ENCODE peak calls at places on chromosomes 5 and 9, in seven cellular contexts. One of them, this sample, is unnamed.

GRCh38 chr5:15664961-15665360 is 165.0 kb downstream of the FBXL7 start:
- DNase-seq in AG04449: no peak
- DNase-seq in neural progenitor cell: no peak
- DNase-seq in fibroblast of lung: peak
- DNase-seq in cardiac muscle cell: no peak
- DNase-seq in PC-9: no peak
- DNase-seq in adrenal gland: no peak
- DNase-seq in this sample: no peak

GRCh38 chr5:53766683-53767082 is 206.2 kb downstream of the NDUFS4 start:
- DNase-seq in AG04449: no peak
- DNase-seq in neural progenitor cell: no peak
- DNase-seq in fibroblast of lung: no peak
- DNase-seq in cardiac muscle cell: no peak
- DNase-seq in PC-9: no peak
- DNase-seq in adrenal gland: no peak
- DNase-seq in this sample: no peak

GRCh38 chr5:149356391-149356790 is 1.5 kb upstream of the PCYOX1L start:
- DNase-seq in AG04449: no peak
- DNase-seq in neural progenitor cell: no peak
- DNase-seq in fibroblast of lung: no peak
- DNase-seq in cardiac muscle cell: no peak
- DNase-seq in PC-9: no peak
- DNase-seq in adrenal gland: no peak
- DNase-seq in this sample: no peak

GRCh38 chr5:122312670-122312988 is 592 bp downstream of the SNCAIP start:
- DNase-seq in AG04449: no peak
- DNase-seq in neural progenitor cell: peak
- DNase-seq in fibroblast of lung: peak
- DNase-seq in cardiac muscle cell: peak
- DNase-seq in PC-9: no peak
- DNase-seq in adrenal gland: peak
- DNase-seq in this sample: no peak

GRCh38 chr5:123500476-123500875 is 11.5 kb upstream of the CSNK1G3 start:
- DNase-seq in AG04449: no peak
- DNase-seq in neural progenitor cell: no peak
- DNase-seq in fibroblast of lung: no peak
- DNase-seq in cardiac muscle cell: no peak
- DNase-seq in PC-9: no peak
- DNase-seq in adrenal gland: no peak
- DNase-seq in this sample: no peak

GRCh38 chr9:125218621-125219020 is 18.3 kb downstream of the RABEPK start:
- DNase-seq in AG04449: no peak
- DNase-seq in neural progenitor cell: no peak
- DNase-seq in fibroblast of lung: no peak
- DNase-seq in cardiac muscle cell: no peak
- DNase-seq in PC-9: no peak
- DNase-seq in adrenal gland: no peak
- DNase-seq in this sample: no peak

GRCh38 chr9:87610200-87611155 is 112.8 kb downstream of the DAPK1 start:
- DNase-seq in AG04449: no peak
- DNase-seq in neural progenitor cell: no peak
- DNase-seq in fibroblast of lung: peak
- DNase-seq in cardiac muscle cell: no peak
- DNase-seq in PC-9: no peak
- DNase-seq in adrenal gland: no peak
- DNase-seq in this sample: no peak

GRCh38 chr9:111065414-111065813 is 27.1 kb upstream of the LPAR1 start:
- DNase-seq in AG04449: no peak
- DNase-seq in neural progenitor cell: no peak
- DNase-seq in fibroblast of lung: no peak
- DNase-seq in cardiac muscle cell: no peak
- DNase-seq in PC-9: no peak
- DNase-seq in adrenal gland: no peak
- DNase-seq in this sample: no peak

GRCh38 chr5:178388381-178389030 is 155.9 kb upstream of the PHYKPL start:
- DNase-seq in AG04449: no peak
- DNase-seq in neural progenitor cell: no peak
- DNase-seq in fibroblast of lung: peak
- DNase-seq in cardiac muscle cell: no peak
- DNase-seq in PC-9: no peak
- DNase-seq in adrenal gland: peak
- DNase-seq in this sample: no peak

GRCh38 chr5:37996918-37997317 is 157.1 kb upstream of the GDNF start:
- DNase-seq in AG04449: no peak
- DNase-seq in neural progenitor cell: no peak
- DNase-seq in fibroblast of lung: no peak
- DNase-seq in cardiac muscle cell: no peak
- DNase-seq in PC-9: no peak
- DNase-seq in adrenal gland: no peak
- DNase-seq in this sample: no peak

GRCh38 chr5:88785396-88786216 is 97.4 kb downstream of the MEF2C start:
- DNase-seq in AG04449: peak
- DNase-seq in neural progenitor cell: peak
- DNase-seq in fibroblast of lung: peak
- DNase-seq in cardiac muscle cell: peak
- DNase-seq in PC-9: peak
- DNase-seq in adrenal gland: peak
- DNase-seq in this sample: peak

GRCh38 chr9:110538169-110538568 is 41.4 kb downstream of the SVEP1 start:
- DNase-seq in AG04449: peak
- DNase-seq in neural progenitor cell: no peak
- DNase-seq in fibroblast of lung: peak
- DNase-seq in cardiac muscle cell: no peak
- DNase-seq in PC-9: no peak
- DNase-seq in adrenal gland: no peak
- DNase-seq in this sample: peak

DNA sequence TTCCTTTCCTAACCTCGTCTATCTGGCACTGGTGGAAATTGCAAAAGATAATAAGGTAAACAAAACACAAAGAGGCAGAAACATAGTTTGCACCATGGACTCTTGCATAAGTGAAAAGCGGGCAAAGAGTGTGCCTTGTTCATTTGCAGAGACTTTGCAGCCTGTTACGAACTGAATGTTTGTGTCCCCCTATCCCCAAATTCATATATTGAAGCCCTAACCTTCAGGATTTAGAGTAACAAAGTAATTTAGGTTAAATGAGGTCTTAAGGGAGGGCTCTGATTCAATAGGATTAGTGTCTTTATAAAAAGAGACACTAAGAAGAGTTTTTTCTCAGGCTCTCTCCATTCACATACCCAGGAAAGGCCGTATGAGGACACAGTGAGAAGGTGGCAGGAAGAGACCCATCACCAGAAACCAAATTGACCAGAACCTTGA is 52.1 kb upstream of the FAM169A start:
- DNase-seq in AG04449: no peak
- DNase-seq in neural progenitor cell: no peak
- DNase-seq in fibroblast of lung: no peak
- DNase-seq in cardiac muscle cell: no peak
- DNase-seq in PC-9: no peak
- DNase-seq in adrenal gland: no peak
- DNase-seq in this sample: no peak
- TF ChIP-seq CTCF in AG04449: no peak
- TF ChIP-seq CTCF in neural progenitor cell: no peak
- TF ChIP-seq CTCF in fibroblast of lung: no peak
- TF ChIP-seq CTCF in cardiac muscle cell: no peak
- TF ChIP-seq CTCF in PC-9: no peak
- TF ChIP-seq CTCF in adrenal gland: no peak
- TF ChIP-seq CTCF in this sample: no peak

GRCh38 chr5:159318448-159318847 is 11.8 kb downstream of the IL12B start:
- DNase-seq in AG04449: no peak
- DNase-seq in neural progenitor cell: no peak
- DNase-seq in fibroblast of lung: no peak
- DNase-seq in cardiac muscle cell: no peak
- DNase-seq in PC-9: no peak
- DNase-seq in adrenal gland: no peak
- DNase-seq in this sample: no peak

GRCh38 chr5:159319363-159319762 is 10.9 kb downstream of the IL12B start:
- DNase-seq in AG04449: no peak
- DNase-seq in neural progenitor cell: no peak
- DNase-seq in fibroblast of lung: no peak
- DNase-seq in cardiac muscle cell: no peak
- DNase-seq in PC-9: no peak
- DNase-seq in adrenal gland: no peak
- DNase-seq in this sample: no peak

GRCh38 chr5:159317849-159318248 is 12.4 kb downstream of the IL12B start:
- DNase-seq in AG04449: no peak
- DNase-seq in neural progenitor cell: no peak
- DNase-seq in fibroblast of lung: no peak
- DNase-seq in cardiac muscle cell: no peak
- DNase-seq in PC-9: no peak
- DNase-seq in adrenal gland: no peak
- DNase-seq in this sample: no peak

GRCh38 chr5:159319822-159320221 is 10.5 kb downstream of the IL12B start:
- DNase-seq in AG04449: no peak
- DNase-seq in neural progenitor cell: no peak
- DNase-seq in fibroblast of lung: no peak
- DNase-seq in cardiac muscle cell: no peak
- DNase-seq in PC-9: no peak
- DNase-seq in adrenal gland: no peak
- DNase-seq in this sample: no peak

GRCh38 chr5:159316519-159317383 is 13.5 kb downstream of the IL12B start:
- DNase-seq in AG04449: no peak
- DNase-seq in neural progenitor cell: peak
- DNase-seq in fibroblast of lung: peak
- DNase-seq in cardiac muscle cell: peak
- DNase-seq in PC-9: peak
- DNase-seq in adrenal gland: peak
- DNase-seq in this sample: peak
- TF ChIP-seq CTCF in AG04449: peak
- TF ChIP-seq CTCF in neural progenitor cell: peak
- TF ChIP-seq CTCF in fibroblast of lung: peak
- TF ChIP-seq CTCF in cardiac muscle cell: peak
- TF ChIP-seq CTCF in PC-9: peak
- TF ChIP-seq CTCF in adrenal gland: peak
- TF ChIP-seq CTCF in this sample: peak

GRCh38 chr9:118959366-118959765 is 409.9 kb downstream of the BRINP1 start:
- DNase-seq in AG04449: no peak
- DNase-seq in neural progenitor cell: no peak
- DNase-seq in fibroblast of lung: no peak
- DNase-seq in cardiac muscle cell: no peak
- DNase-seq in PC-9: no peak
- DNase-seq in adrenal gland: no peak
- DNase-seq in this sample: no peak
- TF ChIP-seq CTCF in AG04449: no peak
- TF ChIP-seq CTCF in neural progenitor cell: no peak
- TF ChIP-seq CTCF in fibroblast of lung: no peak
- TF ChIP-seq CTCF in cardiac muscle cell: no peak
- TF ChIP-seq CTCF in PC-9: no peak
- TF ChIP-seq CTCF in adrenal gland: no peak
- TF ChIP-seq CTCF in this sample: no peak

GRCh38 chr9:133594310-133594709 is 14.9 kb downstream of the FAM163B start:
- DNase-seq in AG04449: no peak
- DNase-seq in neural progenitor cell: no peak
- DNase-seq in fibroblast of lung: no peak
- DNase-seq in cardiac muscle cell: no peak
- DNase-seq in PC-9: no peak
- DNase-seq in adrenal gland: no peak
- DNase-seq in this sample: no peak

GRCh38 chr9:133593587-133593986 is 15.6 kb downstream of the FAM163B start:
- DNase-seq in AG04449: no peak
- DNase-seq in neural progenitor cell: no peak
- DNase-seq in fibroblast of lung: no peak
- DNase-seq in cardiac muscle cell: no peak
- DNase-seq in PC-9: no peak
- DNase-seq in adrenal gland: no peak
- DNase-seq in this sample: no peak

GRCh38 chr9:133591985-133592384 is 17.2 kb downstream of the FAM163B start:
- DNase-seq in AG04449: no peak
- DNase-seq in neural progenitor cell: no peak
- DNase-seq in fibroblast of lung: no peak
- DNase-seq in cardiac muscle cell: no peak
- DNase-seq in PC-9: peak
- DNase-seq in adrenal gland: no peak
- DNase-seq in this sample: no peak

GRCh38 chr9:133591116-133591910 is 17.9 kb downstream of the FAM163B start:
- DNase-seq in AG04449: no peak
- DNase-seq in neural progenitor cell: no peak
- DNase-seq in fibroblast of lung: no peak
- DNase-seq in cardiac muscle cell: no peak
- DNase-seq in PC-9: no peak
- DNase-seq in adrenal gland: no peak
- DNase-seq in this sample: no peak

DNA sequence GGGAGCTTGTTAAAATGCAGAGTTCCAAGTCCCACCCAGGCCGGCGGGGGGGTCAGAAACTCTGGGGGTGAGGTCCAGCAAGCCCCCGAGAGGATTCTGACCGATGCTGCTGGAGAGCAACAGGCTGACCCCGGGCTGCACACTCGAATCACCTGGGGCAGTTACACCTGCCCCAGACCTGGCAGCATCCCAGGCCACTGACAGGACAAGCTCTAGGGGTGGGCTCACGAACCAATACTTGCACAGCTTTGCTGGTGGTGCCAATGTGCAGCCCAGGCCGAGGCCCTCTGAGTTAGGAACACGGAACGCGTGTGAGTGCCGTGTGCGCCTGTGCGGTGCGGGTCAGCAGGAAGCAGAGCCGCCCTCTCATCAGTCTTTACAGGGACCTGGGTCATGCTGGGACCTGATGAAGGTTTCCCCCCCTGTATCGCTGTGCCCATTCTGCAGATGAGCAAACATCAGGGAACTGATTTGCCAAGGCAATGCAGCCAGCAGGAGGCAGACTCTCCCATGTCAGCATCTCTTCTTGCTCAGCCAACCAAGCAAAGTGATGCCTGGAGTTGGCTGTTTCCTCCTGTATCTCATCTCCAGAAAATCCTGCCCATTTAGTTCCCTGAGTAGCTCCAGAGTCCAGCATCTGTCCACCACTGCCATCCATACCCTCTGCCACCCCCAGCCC is 16.3 kb downstream of the FAM163B start:
- DNase-seq in AG04449: no peak
- DNase-seq in neural progenitor cell: no peak
- DNase-seq in fibroblast of lung: no peak
- DNase-seq in cardiac muscle cell: no peak
- DNase-seq in PC-9: no peak
- DNase-seq in adrenal gland: no peak
- DNase-seq in this sample: no peak
- TF ChIP-seq CTCF in AG04449: no peak
- TF ChIP-seq CTCF in neural progenitor cell: no peak
- TF ChIP-seq CTCF in fibroblast of lung: peak
- TF ChIP-seq CTCF in cardiac muscle cell: peak
- TF ChIP-seq CTCF in PC-9: no peak
- TF ChIP-seq CTCF in adrenal gland: peak
- TF ChIP-seq CTCF in this sample: no peak

GRCh38 chr5:93599427-93600146 is 16.6 kb downstream of the NR2F1 start:
- DNase-seq in AG04449: no peak
- DNase-seq in neural progenitor cell: peak
- DNase-seq in fibroblast of lung: peak
- DNase-seq in cardiac muscle cell: no peak
- DNase-seq in PC-9: no peak
- DNase-seq in adrenal gland: no peak
- DNase-seq in this sample: no peak
- TF ChIP-seq CTCF in AG04449: no peak
- TF ChIP-seq CTCF in neural progenitor cell: no peak
- TF ChIP-seq CTCF in fibroblast of lung: no peak
- TF ChIP-seq CTCF in cardiac muscle cell: no peak
- TF ChIP-seq CTCF in PC-9: no peak
- TF ChIP-seq CTCF in adrenal gland: no peak
- TF ChIP-seq CTCF in this sample: no peak